ENCODE peak calls at places on chromosomes 2 and 18, in six cellular contexts. A is PC-3, B is NCI-H1092, S is NCI-H526 treated with DMSO at 0.1 percent for 48 hours, P is astrocyte of the spinal cord, U is endothelial cell. L is an unnamed sample.
A peak's percentile ranks its signal among the peaks of the same experiment; 100 is the strongest.

GRCh38 chr2:65198737-65199136 is 28.9 kb upstream of the ACTR2 start:
- DNase-seq in S (no peak), A (no peak), U (no peak), B (no peak), P (no peak), L (peak; percentile 5)

GRCh38 chr2:206230060-206230890 is 44.2 kb upstream of the ZDBF2 start:
- DNase-seq in B (no peak), A (no peak), S (peak; percentile 13), P (peak; percentile 43), U (no peak), L (peak; percentile 76)

GRCh38 chr2:12761109-12761508 is 44.4 kb downstream of the TRIB2 start:
- DNase-seq in S (no peak), U (no peak), B (no peak), A (no peak), P (no peak), L (peak; percentile 54)

GRCh38 chr18:49884465-49884864 is 71.1 kb upstream of the ACAA2 start:
- DNase-seq in U (no peak), A (no peak), P (no peak), B (no peak), S (no peak), L (no peak)

GRCh38 chr2:74226648-74227213 is 28.3 kb downstream of the MTHFD2 start:
- DNase-seq in A (no peak), U (no peak), P (no peak), S (no peak), B (no peak), L (no peak)

GRCh38 chr2:26054598-26055348 is 20.9 kb downstream of the RAB10 start:
- DNase-seq in A (no peak), P (peak; percentile 56), U (no peak), S (no peak), B (no peak), L (no peak)

GRCh38 chr18:34695300-34695699 is 14.8 kb upstream of the DTNA start:
- DNase-seq in S (no peak), P (no peak), B (no peak), U (no peak), A (no peak), L (no peak)

GRCh38 chr2:43255249-43255960 is 29.0 kb upstream of the ZFP36L2 start:
- DNase-seq in B (no peak), S (no peak), A (peak; percentile 6), U (no peak), P (peak; percentile 79), L (peak; percentile 39)

GRCh38 chr2:102114290-102114721 is 28.2 kb upstream of the IL1R1 start:
- DNase-seq in A (no peak), P (peak; percentile 97), S (no peak), U (no peak), B (no peak), L (peak; percentile 3)

GRCh38 chr2:153416071-153416470 is 62.5 kb downstream of the RPRM start:
- DNase-seq in P (peak; percentile 6), U (no peak), B (no peak), S (no peak), A (peak; percentile 15), L (no peak)

GRCh38 chr2:85945576-85945975 is 56.8 kb upstream of the ST3GAL5 start:
- DNase-seq in A (no peak), P (no peak), B (no peak), S (no peak), U (no peak), L (no peak)

GRCh38 chr18:41323044-41323443 is 632.0 kb upstream of the PIK3C3 start:
- DNase-seq in P (peak; percentile 52), A (peak; percentile 12), B (no peak), U (no peak), S (no peak), L (no peak)

GRCh38 chr2:33291278-33292013 is 185.0 kb upstream of the RASGRP3 start:
- DNase-seq in U (no peak), P (peak; percentile 90), S (no peak), B (peak; percentile 19), A (peak; percentile 92), L (no peak)

GRCh38 chr18:79580481-79581171 is 99.0 kb upstream of the CTDP1 start:
- DNase-seq in S (no peak), B (no peak), A (no peak), P (no peak), U (no peak), L (no peak)

GRCh38 chr18:44880170-44880569 is 199.5 kb downstream of the SETBP1 start:
- DNase-seq in U (no peak), P (no peak), A (no peak), B (no peak), S (no peak), L (no peak)

GRCh38 chr2:148273158-148273691 is 252.3 kb downstream of the MBD5 start:
- DNase-seq in B (no peak), U (no peak), S (no peak), P (peak; percentile 12), A (no peak), L (no peak)

GRCh38 chr2:113203901-113204519 is 30.2 kb downstream of the PSD4 start:
- DNase-seq in S (peak; percentile 63), A (peak; percentile 89), B (peak; percentile 55), P (peak; percentile 76), U (peak; percentile 80), L (peak; percentile 85)

GRCh38 chr2:99520813-99521212 is 31.0 kb upstream of the REV1 start:
- DNase-seq in B (no peak), P (no peak), S (no peak), U (no peak), A (no peak), L (no peak)

GRCh38 chr18:1659190-1659589 is 754.5 kb downstream of the ADCYAP1 start:
- DNase-seq in S (no peak), B (peak; percentile 47), U (no peak), P (no peak), A (no peak), L (no peak)